ENCODE peak calls at places on chromosomes 4 and X, in ten cellular contexts. S is cerebellum; N is central memory CD4-positive, alpha-beta T cell; B is endothelial cell; I is T-cell; W is NCI-H524; M is glomerular endothelial cell; Z is stimulated activated naive B cell treated with anti-CD40 and anti-IgM and Interleukin-4, amounts not matched to agents 10 μg/mL and 1 μg/mL and 100 μg/mL, for 72 hours; P is activated CD4-positive, alpha-beta T cell treated with anti-CD3 and anti-CD28 coated beads, Interleukin-2, amount 10 ng/mL, durations not matched to agents 7 days and 5 days; H is HS-27A. L is an unnamed sample.

GRCh38 chr4:185467101-185467500 is 4.4 kb downstream of the CCDC110 start:
- DNase-seq in H (no peak), I (no peak), S (no peak), M (no peak), Z (no peak), N (no peak), P (no peak), W (no peak), B (no peak), L (no peak)

GRCh38 chr4:1989533-1990347 is 19.0 kb downstream of the NELFA start:
- DNase-seq in P (no peak), W (no peak), N (no peak), H (no peak), S (no peak), M (no peak), B (no peak), I (no peak), Z (no peak), L (no peak)

GRCh38 chr4:33722800-33723511 is 2521.4 kb downstream of the ARAP2 start:
- DNase-seq in W (peak), B (no peak), Z (no peak), S (no peak), M (no peak), H (no peak), P (no peak), I (no peak), N (no peak), L (no peak)

GRCh38 chr4:140943486-140943885 is 187.3 kb upstream of the TBC1D9 start:
- DNase-seq in H (peak), N (no peak), Z (no peak), W (no peak), I (no peak), P (no peak), M (no peak), S (no peak), B (no peak), L (no peak)

GRCh38 chrX:21126661-21127060 is 247.6 kb upstream of the CNKSR2 start:
- DNase-seq in N (no peak), S (no peak), H (no peak), B (no peak), Z (no peak), W (no peak), P (no peak), M (no peak), I (no peak), L (no peak)

GRCh38 chr4:43251760-43252317 is 359.3 kb downstream of the GRXCR1 start:
- DNase-seq in W (peak), P (no peak), S (peak), M (no peak), N (no peak), B (no peak), H (no peak), Z (no peak), I (no peak), L (no peak)

GRCh38 chr4:76606662-76607265 is 171.7 kb downstream of the SHROOM3 start:
- DNase-seq in M (no peak), I (no peak), B (no peak), W (peak), Z (no peak), H (no peak), N (no peak), P (no peak), S (no peak), L (no peak)

GRCh38 chrX:109629310-109629709 is 4.3 kb upstream of the KCNE5 start:
- DNase-seq in M (peak), P (no peak), B (no peak), I (no peak), N (no peak), Z (no peak), H (no peak), S (peak), W (peak), L (no peak)

GRCh38 chr4:85510632-85510984 is 35.7 kb downstream of the ARHGAP24 start:
- DNase-seq in H (no peak), S (no peak), M (no peak), W (no peak), Z (no peak), N (no peak), P (no peak), I (no peak), B (no peak), L (no peak)

GRCh38 chrX:63764946-63765345 is 20.1 kb downstream of the ARHGEF9 start:
- DNase-seq in W (no peak), B (no peak), I (no peak), N (no peak), P (no peak), Z (no peak), S (no peak), M (no peak), H (no peak), L (no peak)

GRCh38 chr4:3291411-3291968 is 1.3 kb upstream of the RGS12 start:
- DNase-seq in S (peak), B (no peak), P (no peak), Z (no peak), N (no peak), W (no peak), M (no peak), I (no peak), H (no peak), L (peak)

GRCh38 chrX:18354369-18355329 is at the start of gene SCML2:
- DNase-seq in M (no peak), Z (peak), W (peak), I (no peak), H (no peak), S (peak), B (peak), N (peak), P (peak), L (peak)

GRCh38 chr4:190019023-190019858 is 7.8 kb downstream of the FRG2 start:
- DNase-seq in I (no peak), S (no peak), H (no peak), N (no peak), M (no peak), P (no peak), Z (no peak), B (peak), W (no peak), L (no peak)

GRCh38 chr4:12137556-12137955 is 708.9 kb upstream of the HS3ST1 start:
- DNase-seq in P (no peak), N (no peak), H (no peak), Z (no peak), I (no peak), W (peak), S (no peak), M (no peak), B (no peak), L (no peak)

GRCh38 chr4:160611181-160611580 is 1508.3 kb downstream of the RAPGEF2 start:
- DNase-seq in I (no peak), N (no peak), P (no peak), Z (no peak), M (no peak), B (no peak), S (no peak), H (no peak), W (no peak), L (no peak)

GRCh38 chrX:51182545-51182944 is 150.1 kb upstream of the NUDT10 start:
- DNase-seq in Z (no peak), P (no peak), I (no peak), B (peak), N (no peak), M (no peak), H (no peak), W (no peak), S (no peak), L (no peak)

L was measured in Caco-2.